ENCODE peak calls at places on chromosomes 1 and 21, in seven cellular contexts. P, I, U, W, F, Q and G are unnamed samples.
A peak's percentile ranks its signal among the peaks of the same experiment; 100 is the strongest.

GRCh38 chr1:57112148-57112547 is 146.3 kb upstream of the C8B start:
- DNase-seq in F (no peak), W (no peak), P (no peak), U (no peak), I (no peak), Q (no peak), G (no peak)

GRCh38 chr1:27970401-27970800 is 10.6 kb downstream of the XKR8 start:
- DNase-seq in U (no peak), Q (no peak), I (no peak), F (no peak), P (no peak), W (no peak), G (no peak)

GRCh38 chr21:32645261-32646182 is 33.3 kb upstream of the CFAP298 start:
- DNase-seq in I (no peak), Q (no peak), P (no peak), W (no peak), U (no peak), F (no peak), G (no peak)

GRCh38 chr1:213656039-213656438 is 331.7 kb upstream of the PROX1 start:
- DNase-seq in W (no peak), U (no peak), Q (no peak), F (no peak), I (no peak), P (no peak), G (no peak)

GRCh38 chr1:40314721-40315238 is 2.3 kb downstream of the COL9A2 start:
- DNase-seq in U (no peak), F (no peak), W (peak; percentile 75), I (no peak), Q (no peak), P (no peak), G (no peak)

GRCh38 chr1:97145321-97145956 is 423.9 kb downstream of the PTBP2 start:
- DNase-seq in Q (no peak), F (peak; percentile 88), U (no peak), I (no peak), P (no peak), W (no peak), G (no peak)

GRCh38 chr1:84611796-84612195 is 37.6 kb upstream of the CTBS start:
- DNase-seq in P (no peak), W (no peak), F (peak; percentile 74), I (no peak), Q (no peak), U (no peak), G (no peak)

GRCh38 chr1:15919316-15919715 is 56.6 kb downstream of the ZBTB17 start:
- DNase-seq in P (peak; percentile 24), W (no peak), F (no peak), I (no peak), U (no peak), Q (no peak), G (no peak)

GRCh38 chr1:175338447-175339135 is 146.0 kb upstream of the KIAA0040 start:
- DNase-seq in U (no peak), I (no peak), Q (peak; percentile 29), F (peak; percentile 10), W (peak; percentile 80), P (peak; percentile 18), G (peak; percentile 25)

GRCh38 chr21:33441489-33442477 is 38.0 kb downstream of the TMEM50B start:
- DNase-seq in F (no peak), I (no peak), P (peak; percentile 32), W (peak; percentile 78), Q (peak; percentile 31), U (peak; percentile 70), G (peak; percentile 59)

GRCh38 chr1:235093013-235093618 is 35.5 kb downstream of the TOMM20 start:
- DNase-seq in U (peak; percentile 50), I (peak; percentile 40), W (no peak), Q (no peak), F (peak; percentile 44), P (no peak), G (peak; percentile 59)

GRCh38 chr1:28456078-28456477 is 49.8 kb upstream of the RCC1 start:
- DNase-seq in F (peak; percentile 92), I (no peak), Q (no peak), P (no peak), W (no peak), U (no peak), G (no peak)

GRCh38 chr1:178037510-178038253 is 56.2 kb upstream of the RASAL2 start:
- DNase-seq in F (peak; percentile 76), W (peak; percentile 92), I (peak; percentile 90), Q (no peak), P (no peak), U (peak; percentile 85), G (peak; percentile 88)

GRCh38 chr1:63817152-63817667 is 43.4 kb downstream of the ROR1 start:
- DNase-seq in P (no peak), I (peak; percentile 39), U (no peak), W (no peak), Q (no peak), F (peak; percentile 54), G (no peak)

GRCh38 chr21:38048241-38048640 is 132.0 kb upstream of the KCNJ6 start:
- DNase-seq in I (no peak), P (no peak), W (no peak), Q (no peak), F (no peak), U (no peak), G (no peak)

GRCh38 chr1:215156232-215156631 is 73.7 kb downstream of the KCNK2 start:
- DNase-seq in W (no peak), U (no peak), Q (no peak), P (no peak), I (no peak), F (no peak), G (no peak)

GRCh38 chr1:88973520-88974137 is 18.8 kb downstream of the KYAT3 start:
- DNase-seq in P (no peak), I (no peak), U (no peak), F (peak; percentile 55), Q (no peak), W (no peak), G (no peak)

GRCh38 chr1:9009438-9010366 is 16.5 kb downstream of the SLC2A7 start:
- DNase-seq in I (peak; percentile 29), W (peak; percentile 85), Q (peak; percentile 58), F (peak; percentile 40), P (peak; percentile 69), U (peak; percentile 36), G (peak; percentile 47)

GRCh38 chr1:36279110-36279788 is 26.9 kb upstream of the SH3D21 start:
- DNase-seq in F (no peak), W (no peak), Q (no peak), U (no peak), I (no peak), P (no peak), G (no peak)
- TF ChIP-seq POLR2AphosphoS5 in F (no peak), W (no peak), Q (no peak), U (no peak), I (no peak), P (no peak), G (no peak)

DNA sequence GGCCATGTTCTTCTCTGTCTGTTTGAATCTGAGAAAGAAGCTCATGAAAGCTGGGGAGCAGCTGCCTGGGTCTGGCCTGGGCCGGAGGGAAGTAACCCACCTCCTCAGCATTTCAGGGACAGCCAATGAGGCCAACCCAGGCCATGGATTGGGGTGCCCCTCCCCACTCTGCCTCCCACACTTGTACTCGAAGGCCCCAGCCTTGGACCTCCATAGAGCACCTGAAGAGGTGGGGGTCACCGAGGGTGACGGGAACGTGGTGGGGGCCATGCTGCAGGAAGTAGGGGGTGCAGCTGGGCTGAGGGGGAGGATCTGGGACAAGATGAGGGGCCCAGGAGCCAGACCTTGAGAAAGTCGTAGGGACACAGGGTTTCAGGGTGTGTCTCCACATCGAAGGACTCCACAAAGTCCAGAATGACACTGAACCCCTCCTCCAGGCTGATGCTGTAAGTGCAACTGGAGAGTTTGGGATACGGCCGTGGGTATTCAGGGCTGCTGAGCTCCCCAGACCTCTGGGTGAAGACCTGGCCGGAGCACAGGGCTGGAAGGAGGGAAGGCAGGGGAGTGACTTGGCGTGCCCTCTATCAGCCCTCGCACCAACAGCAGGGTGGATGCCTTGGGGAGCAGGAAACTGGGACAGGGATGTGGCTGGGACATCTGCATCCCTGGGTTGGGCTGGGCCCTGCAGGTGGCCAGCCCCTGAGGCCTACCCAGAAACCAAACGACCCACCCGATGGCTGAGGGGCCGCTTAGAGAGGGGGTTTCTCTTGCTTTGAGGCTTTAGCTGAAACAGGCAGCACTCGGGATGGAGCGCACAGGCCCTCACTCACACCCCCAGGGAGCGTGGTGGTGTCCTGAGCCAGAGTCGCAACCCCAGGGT is 3.8 kb downstream of the MASP2 start:
- DNase-seq in W (no peak), P (no peak), U (no peak), Q (no peak), F (no peak), I (no peak), G (no peak)
- TF ChIP-seq POLR2A in W (no peak), P (no peak), U (no peak), Q (no peak), F (no peak), I (no peak), G (no peak)

GRCh38 chr1:54396280-54396903 is 9.8 kb downstream of the SSBP3 start:
- DNase-seq in U (no peak), F (no peak), P (no peak), W (no peak), I (no peak), Q (no peak), G (no peak)
- TF ChIP-seq POLR2AphosphoS5 in U (no peak), F (no peak), P (no peak), W (no peak), I (no peak), Q (no peak), G (no peak)

GRCh38 chr1:25544819-25545218 is 1.4 kb downstream of the LDLRAP1 start:
- DNase-seq in U (peak; percentile 69), Q (no peak), I (peak; percentile 44), F (no peak), P (no peak), W (no peak), G (peak; percentile 59)

GRCh38 chr1:25544243-25544764 is 898 bp downstream of the LDLRAP1 start:
- DNase-seq in U (no peak), Q (no peak), W (no peak), F (no peak), P (no peak), I (peak; percentile 40), G (no peak)

GRCh38 chr1:25543106-25543424 is 341 bp upstream of the LDLRAP1 start:
- DNase-seq in P (no peak), Q (no peak), U (no peak), F (no peak), I (no peak), W (no peak), G (no peak)

GRCh38 chr1:25541889-25542658 is 1.3 kb upstream of the LDLRAP1 start:
- DNase-seq in I (no peak), U (no peak), Q (no peak), W (no peak), P (no peak), F (no peak), G (no peak)

DNA sequence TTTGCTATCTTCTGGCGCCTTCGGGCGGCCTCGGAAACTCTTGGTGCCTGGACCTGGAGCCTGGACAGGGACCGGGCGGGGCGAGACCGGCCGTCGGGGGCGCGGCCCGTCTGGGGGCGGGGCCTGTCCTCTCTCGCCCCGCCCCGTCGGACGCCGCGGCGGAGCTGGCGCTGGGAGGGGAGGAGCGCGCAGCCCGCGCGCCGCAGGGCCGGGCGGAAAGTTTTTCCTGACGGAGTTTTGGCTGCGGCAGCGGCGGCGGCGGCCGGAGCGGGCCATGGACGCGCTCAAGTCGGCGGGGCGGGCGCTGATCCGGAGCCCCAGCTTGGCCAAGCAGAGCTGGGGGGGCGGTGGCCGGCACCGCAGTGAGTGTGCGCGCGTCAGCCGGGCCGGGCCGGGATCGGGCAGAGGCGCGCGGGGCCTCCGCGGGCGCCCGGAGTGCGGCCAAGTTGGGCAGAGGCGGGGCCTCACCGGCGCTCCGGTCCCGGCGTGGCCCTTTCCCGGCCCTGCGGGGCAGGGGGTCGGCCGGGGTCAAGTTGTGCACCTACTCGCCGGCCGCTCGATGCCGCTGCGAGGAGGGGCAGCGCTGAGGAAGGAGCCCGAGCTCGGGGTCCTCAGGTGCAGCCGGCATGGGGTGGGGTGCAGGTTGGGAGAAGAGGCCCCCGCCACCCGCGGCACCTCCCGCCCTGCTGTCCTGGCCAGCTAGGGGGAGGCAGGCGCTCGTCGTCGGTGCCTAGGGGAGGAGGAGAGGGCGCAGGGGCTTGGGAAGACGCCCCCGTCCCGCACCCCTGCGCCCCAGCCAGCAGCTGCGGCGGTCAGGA is at the start of gene LDLRAP1:
- DNase-seq in W (peak; percentile 92), F (peak; percentile 74), U (peak; percentile 75), I (peak; percentile 77), Q (peak; percentile 84), P (peak; percentile 84), G (peak; percentile 83)
- TF ChIP-seq POLR2A in W (no peak), F (peak; percentile 72), U (no peak), I (no peak), Q (no peak), P (no peak), G (peak; percentile 69)